ENCODE peak calls at places on chromosomes 3 and 15, in ten cellular contexts. S is retinal pigment epithelial cell, U is astrocyte, D is esophagus squamous epithelium, Y is epithelial cell of esophagus, J is breast epithelium, Z is cardiac fibroblast, X is stomach, N is fibroblast of lung, P is A549. C is an unnamed sample.

GRCh38 chr3:155504682-155505081 is 211.2 kb upstream of the STRIT1 start:
- DNase-seq in S (no peak), J (no peak), U (no peak), Z (no peak), P (no peak), Y (no peak), D (no peak), X (peak), N (no peak), C (no peak)

GRCh38 chr15:37019479-37020433 is 80.6 kb downstream of the MEIS2 start:
- DNase-seq in X (peak), J (no peak), S (no peak), U (peak), N (peak), Z (peak), D (no peak), Y (no peak), P (no peak), C (no peak)

GRCh38 chr15:61084944-61085367 is 144.1 kb downstream of the RORA start:
- DNase-seq in Z (peak), S (no peak), Y (no peak), X (no peak), N (no peak), P (no peak), U (no peak), D (no peak), J (no peak), C (no peak)

GRCh38 chr3:72848703-72849081 is 447 bp upstream of the SHQ1 start:
- DNase-seq in D (no peak), J (no peak), Z (no peak), X (no peak), S (no peak), U (peak), N (no peak), Y (no peak), P (no peak), C (no peak)

GRCh38 chr3:71725279-71725991 is at the start of gene EIF4E3:
- DNase-seq in P (no peak), Z (no peak), U (no peak), D (no peak), J (no peak), S (no peak), N (peak), Y (peak), X (peak), C (no peak)

GRCh38 chr3:13550257-13550693 is 1.4 kb downstream of the FBLN2 start:
- DNase-seq in Z (no peak), D (no peak), X (no peak), U (no peak), Y (no peak), P (no peak), J (no peak), N (no peak), S (no peak), C (no peak)

GRCh38 chr15:52735231-52736089 is 54.7 kb downstream of the ONECUT1 start:
- DNase-seq in D (no peak), Y (peak), S (peak), U (peak), Z (peak), N (peak), P (peak), X (peak), J (no peak), C (peak)

GRCh38 chr3:185353823-185354614 is 8.9 kb upstream of the MAP3K13 start:
- DNase-seq in Y (peak), U (no peak), J (peak), S (no peak), D (no peak), X (peak), P (peak), N (peak), Z (peak), C (peak)

GRCh38 chr3:111369953-111370352 is 172.0 kb upstream of the CD96 start:
- DNase-seq in D (no peak), J (no peak), X (no peak), P (no peak), Z (peak), S (no peak), Y (peak), N (no peak), U (peak), C (peak)

GRCh38 chr3:82409842-82410241 is 648.4 kb upstream of the GBE1 start:
- DNase-seq in J (no peak), D (no peak), Y (no peak), S (no peak), X (no peak), P (no peak), N (no peak), U (no peak), Z (no peak), C (no peak)

GRCh38 chr3:54622688-54623087 is 305.2 kb downstream of the LRTM1 start:
- DNase-seq in X (no peak), Y (no peak), Z (no peak), J (no peak), D (no peak), U (no peak), S (no peak), P (no peak), N (no peak), C (no peak)

GRCh38 chr15:31488437-31489204 is 162.0 kb downstream of the KLF13 start:
- DNase-seq in Y (peak), P (peak), J (no peak), Z (peak), D (no peak), S (peak), U (peak), N (peak), X (peak), C (peak)

GRCh38 chr15:44163370-44163769 is 31.7 kb downstream of the FRMD5 start:
- DNase-seq in X (no peak), D (no peak), U (peak), J (no peak), S (no peak), N (no peak), P (no peak), Z (peak), Y (no peak), C (no peak)

GRCh38 chr3:16802382-16802781 is 82.4 kb upstream of the PLCL2 start:
- DNase-seq in U (no peak), D (no peak), Y (no peak), P (no peak), Z (no peak), N (no peak), X (no peak), J (no peak), S (no peak), C (no peak)

GRCh38 chr3:127831723-127832172 is 9.4 kb upstream of the MGLL start:
- DNase-seq in X (peak), P (peak), J (no peak), Y (no peak), D (no peak), U (no peak), N (peak), S (no peak), Z (peak), C (no peak)

GRCh38 chr3:194373912-194374311 is 4.4 kb upstream of the LRRC15 start:
- DNase-seq in D (no peak), X (no peak), Z (no peak), S (no peak), N (no peak), U (no peak), J (no peak), Y (no peak), P (no peak), C (no peak)

GRCh38 chr3:195897081-195897852 is 11.1 kb downstream of the TNK2 start:
- DNase-seq in P (peak), X (no peak), Z (peak), S (no peak), U (peak), Y (peak), J (no peak), D (no peak), N (peak), C (peak)

GRCh38 chr3:104628185-104628789 is 738.4 kb upstream of the ALCAM start:
- DNase-seq in Y (peak), U (peak), N (peak), X (no peak), D (no peak), P (peak), S (peak), J (no peak), Z (peak), C (peak)

GRCh38 chr3:52090620-52091468 is 34.5 kb upstream of the DUSP7 start:
- DNase-seq in S (no peak), P (no peak), U (no peak), X (no peak), N (no peak), Z (no peak), J (no peak), Y (no peak), D (no peak), C (no peak)

GRCh38 chr15:63348392-63348791 is 33.3 kb downstream of the CA12 start:
- DNase-seq in X (peak), S (peak), N (peak), Z (peak), U (peak), P (peak), J (peak), Y (peak), D (no peak), C (peak)

GRCh38 chr3:133938770-133939495 is 43.3 kb upstream of the RAB6B start:
- DNase-seq in J (no peak), S (no peak), X (peak), Y (peak), D (no peak), Z (peak), P (no peak), N (peak), U (no peak), C (peak)

GRCh38 chr15:63947228-63947627 is 99.1 kb downstream of the DAPK2 start:
- DNase-seq in S (no peak), N (no peak), P (no peak), Y (no peak), J (no peak), X (no peak), U (no peak), D (no peak), Z (no peak), C (no peak)

GRCh38 chr15:74013374-74013893 is 18.9 kb downstream of the PML start:
- DNase-seq in Y (no peak), D (no peak), S (no peak), X (no peak), U (no peak), Z (peak), J (no peak), P (no peak), N (no peak), C (no peak)

GRCh38 chr3:23650371-23651140 is 155.2 kb upstream of the UBE2E1 start:
- DNase-seq in U (peak), P (peak), Z (peak), D (no peak), J (no peak), Y (peak), S (peak), X (no peak), N (peak), C (peak)

GRCh38 chr15:53469422-53469821 is 290.0 kb downstream of the WDR72 start:
- DNase-seq in D (no peak), U (no peak), X (no peak), J (no peak), N (no peak), S (no peak), Y (no peak), Z (no peak), P (no peak), C (no peak)

GRCh38 chr15:33742807-33743206 is 225.5 kb upstream of the CHRM5 start:
- DNase-seq in J (no peak), U (peak), N (peak), D (no peak), X (no peak), P (no peak), Y (no peak), S (no peak), Z (no peak), C (no peak)

GRCh38 chr3:64321747-64322146 is 96.5 kb upstream of the PRICKLE2 start:
- DNase-seq in Y (peak), N (peak), X (no peak), S (peak), Z (peak), P (peak), J (no peak), D (no peak), U (peak), C (peak)

GRCh38 chr3:49411550-49411967 is 217 bp downstream of the RHOA start:
- DNase-seq in D (no peak), Y (peak), P (no peak), J (no peak), Z (no peak), N (no peak), U (no peak), S (no peak), X (peak), C (no peak)

GRCh38 chr3:9820944-9821343 is 10.9 kb downstream of the TTLL3 start:
- DNase-seq in J (no peak), S (no peak), U (no peak), Y (peak), P (peak), X (no peak), N (peak), D (no peak), Z (peak), C (no peak)

GRCh38 chr3:38158472-38158871 is 6.9 kb upstream of the OXSR1 start:
- DNase-seq in N (no peak), U (no peak), P (no peak), Y (no peak), S (no peak), D (no peak), X (no peak), J (no peak), Z (no peak), C (no peak)

GRCh38 chr3:38165722-38166387 is 518 bp downstream of the OXSR1 start:
- DNase-seq in U (peak), N (no peak), D (no peak), P (peak), Y (peak), X (no peak), Z (peak), J (peak), S (no peak), C (no peak)

GRCh38 chr3:38164136-38164965 is 986 bp upstream of the OXSR1 start:
- DNase-seq in X (no peak), N (no peak), Y (no peak), U (no peak), P (no peak), J (no peak), Z (no peak), D (no peak), S (no peak), C (no peak)

GRCh38 chr3:38164966-38165721 is at the start of gene OXSR1:
- DNase-seq in P (peak), Y (peak), J (peak), S (peak), U (peak), Z (peak), D (peak), X (peak), N (peak), C (peak)

GRCh38 chr3:38163117-38163870 is 2.0 kb upstream of the OXSR1 start:
- DNase-seq in N (no peak), Y (no peak), U (no peak), Z (no peak), J (no peak), X (no peak), P (peak), S (no peak), D (no peak), C (no peak)
- TF ChIP-seq CTCF in N (no peak), Y (peak), U (no peak), Z (peak), J (no peak), X (peak), P (no peak), S (peak), D (no peak), C (no peak)

DNA sequence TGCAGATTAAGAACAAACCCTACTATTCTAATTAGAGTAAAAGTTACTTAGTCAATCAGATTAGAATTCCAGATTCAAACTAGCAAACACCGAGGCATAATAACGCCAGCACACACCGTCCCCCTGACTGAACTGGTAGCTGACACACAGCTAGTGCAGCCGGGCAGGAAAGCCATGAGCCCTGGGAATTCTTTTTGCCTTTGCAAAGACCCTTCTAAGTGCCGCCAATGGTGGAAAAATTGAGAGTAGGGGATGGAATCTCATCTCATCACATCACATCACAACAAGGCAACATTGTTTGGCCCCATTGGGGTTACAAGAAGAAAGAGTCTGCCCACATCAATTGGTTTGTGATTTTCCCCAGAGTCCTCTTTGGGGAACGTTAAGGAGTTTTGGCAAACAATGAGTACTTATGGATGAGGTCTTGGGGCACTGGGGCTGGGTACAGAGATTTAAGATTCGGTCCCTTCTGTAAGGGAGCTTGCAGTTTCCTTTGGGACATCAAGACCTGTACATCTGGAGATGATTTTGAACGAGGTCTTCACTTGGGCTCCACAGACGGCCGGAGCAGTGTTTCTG is 120.4 kb upstream of the MEF2A start:
- DNase-seq in N (no peak), S (no peak), Z (no peak), Y (no peak), X (no peak), D (no peak), P (no peak), J (no peak), U (no peak), C (no peak)
- H3K4me3 ChIP-seq in N (no peak), S (no peak), Z (no peak), Y (no peak), X (no peak), D (no peak), P (no peak), J (no peak), U (no peak), C (no peak)

GRCh38 chr3:107430214-107431047 is 53.2 kb downstream of the CCDC54 start:
- DNase-seq in Y (peak), S (no peak), Z (peak), N (peak), X (no peak), J (no peak), P (peak), U (peak), D (no peak), C (no peak)
- TF ChIP-seq CTCF in Y (no peak), S (no peak), Z (no peak), N (no peak), X (no peak), J (peak), P (no peak), U (no peak), D (no peak), C (no peak)

DNA sequence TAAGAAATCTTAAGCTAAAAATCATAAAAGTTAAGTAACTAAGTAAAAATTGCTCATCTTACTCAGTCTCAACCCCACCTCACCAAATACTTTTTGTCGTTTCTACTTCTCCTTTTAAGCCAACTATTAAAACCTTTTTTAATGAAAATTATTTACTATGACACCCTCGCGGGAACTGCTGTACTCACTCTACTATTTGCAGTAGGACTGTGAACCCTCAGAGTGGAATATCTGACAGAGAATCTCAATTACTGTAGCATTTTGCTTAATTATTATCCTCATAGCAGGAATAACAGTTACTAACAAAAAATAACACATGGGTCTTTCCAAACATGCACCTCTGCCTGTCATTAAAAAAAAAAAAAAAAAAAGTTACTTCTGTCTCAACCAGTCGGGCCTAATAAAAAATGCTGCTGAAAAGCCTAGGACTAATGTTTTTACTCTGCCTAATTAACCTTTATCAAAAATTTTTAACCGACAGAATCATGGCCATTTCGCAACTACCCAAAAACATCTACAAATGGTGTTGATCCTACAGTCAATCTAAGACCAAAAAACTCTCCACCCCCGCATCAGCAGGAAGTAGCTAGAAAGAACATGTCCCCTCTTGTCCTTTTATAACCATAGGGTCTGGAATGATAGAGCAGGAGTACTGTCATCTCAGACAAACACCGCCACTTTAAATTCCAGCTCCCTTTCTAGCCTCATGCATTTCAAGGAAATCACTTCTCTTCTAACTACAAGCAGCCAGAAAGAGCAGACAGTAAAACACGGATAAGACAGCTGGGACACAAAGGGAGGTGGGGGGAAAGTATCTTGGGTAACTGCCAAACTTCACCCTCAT is 10.1 kb downstream of the ALDH1L1 start:
- DNase-seq in Y (peak), X (no peak), U (no peak), S (no peak), J (no peak), D (no peak), N (no peak), Z (no peak), P (no peak), C (peak)
- H3K4me3 ChIP-seq in Y (no peak), X (no peak), U (no peak), S (no peak), J (no peak), D (no peak), N (no peak), Z (no peak), P (no peak), C (no peak)

DNA sequence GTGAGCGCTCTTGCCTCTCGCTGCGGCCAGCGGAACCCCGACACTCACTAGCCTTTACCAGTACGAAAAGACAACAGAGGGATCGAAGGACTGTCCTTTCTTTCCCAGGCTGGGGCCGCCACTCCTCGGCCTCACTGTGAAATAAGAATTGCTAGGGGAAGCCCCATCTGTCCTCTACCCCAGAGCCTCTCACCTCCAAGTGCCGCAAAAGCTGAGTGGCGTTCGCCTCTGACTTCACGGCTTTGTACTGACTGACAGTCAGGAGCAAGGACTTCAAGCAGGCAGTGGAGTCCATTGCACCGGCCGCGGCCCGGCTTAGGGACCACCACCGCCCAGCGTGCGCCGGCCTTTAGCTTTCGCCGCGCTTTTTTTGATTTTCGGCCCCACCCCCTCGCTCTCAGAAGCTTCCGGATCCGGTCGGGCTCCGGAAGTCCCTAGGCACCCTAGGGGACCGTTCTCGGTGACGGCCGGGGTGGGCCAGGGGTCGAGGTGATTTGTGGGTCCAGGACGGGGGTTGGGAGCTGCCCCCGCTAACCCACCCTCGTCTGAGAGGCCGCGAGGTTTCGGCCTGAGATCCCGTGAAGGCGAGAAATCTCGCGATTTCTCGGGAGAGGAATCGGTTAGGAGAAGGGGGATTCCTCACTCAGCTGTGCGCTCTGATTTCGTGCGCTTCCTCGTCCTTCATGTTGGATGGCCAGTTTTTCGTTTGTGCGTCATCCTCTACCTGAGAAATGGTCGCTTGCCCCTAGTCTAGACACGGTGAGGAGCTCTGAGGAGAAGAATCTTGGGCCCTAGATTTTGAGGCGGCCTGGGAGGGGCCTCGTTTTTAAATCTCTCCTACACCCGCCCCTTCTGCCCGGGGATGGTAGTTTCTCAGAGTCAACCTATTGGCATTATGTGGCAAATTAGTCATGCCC is at the start of the genes CIP2A and DZIP3:
- DNase-seq in D (peak), N (peak), J (peak), Z (peak), U (peak), S (peak), Y (peak), X (peak), P (peak), C (peak)
- TF ChIP-seq CTCF in D (no peak), N (peak), J (no peak), Z (no peak), U (no peak), S (no peak), Y (no peak), X (no peak), P (no peak), C (no peak)